ENCODE peak calls at places on chromosomes 6 and 20, in four cellular contexts. E, R, Y and O are unnamed samples.

GRCh38 chr20:57250607-57251343 is 15.7 kb downstream of the BMP7 start:
- DNase-seq in Y (no peak), E (no peak), R (no peak), O (no peak)

GRCh38 chr6:121093928-121094327 is 240.4 kb downstream of the TBC1D32 start:
- DNase-seq in E (no peak), R (peak), Y (no peak), O (no peak)

GRCh38 chr20:37564388-37565133 is 36.9 kb upstream of the BLCAP start:
- DNase-seq in E (no peak), Y (no peak), R (no peak), O (peak)

GRCh38 chr6:41239467-41240159 is 11.5 kb downstream of the TREML4 start:
- DNase-seq in Y (no peak), E (no peak), R (no peak), O (no peak)

GRCh38 chr20:47253860-47254259 is 102.6 kb downstream of the ZMYND8 start:
- DNase-seq in Y (no peak), E (no peak), R (peak), O (no peak)

GRCh38 chr6:35061102-35061615 is 80.0 kb downstream of the TCP11 start:
- DNase-seq in E (no peak), R (no peak), Y (no peak), O (no peak)

GRCh38 chr6:22113046-22113766 is 183.6 kb downstream of the PRL start:
- DNase-seq in R (peak), E (no peak), Y (no peak), O (no peak)

GRCh38 chr20:45611054-45611453 is 18.5 kb upstream of the WFDC10A start:
- DNase-seq in R (peak), E (no peak), Y (no peak), O (peak)

GRCh38 chr6:12280458-12280857 is 9.7 kb upstream of the EDN1 start:
- DNase-seq in R (peak), E (no peak), Y (no peak), O (no peak)

GRCh38 chr20:23879811-23880374 is 345 bp upstream of the CST5 start:
- DNase-seq in R (no peak), Y (no peak), E (no peak), O (peak)

GRCh38 chr6:133184798-133185380 is 56.3 kb upstream of the EYA4 start:
- DNase-seq in Y (no peak), E (no peak), R (peak), O (no peak)

GRCh38 chr20:57395111-57395959 is 4.1 kb downstream of the RBM38 start:
- DNase-seq in E (no peak), R (peak), Y (no peak), O (no peak)

GRCh38 chr6:150191809-150192208 is 49.0 kb downstream of the PPP1R14C start:
- DNase-seq in R (peak), E (no peak), Y (no peak), O (no peak)

GRCh38 chr20:61253640-61254511 is 1.8 kb downstream of the CDH4 start:
- DNase-seq in E (no peak), Y (no peak), R (peak), O (no peak)

GRCh38 chr6:123333000-123333756 is 303.6 kb downstream of the TRDN start:
- DNase-seq in Y (no peak), E (no peak), R (no peak), O (no peak)

GRCh38 chr6:109961666-109962065 is 16.4 kb upstream of the GPR6 start:
- DNase-seq in R (no peak), Y (no peak), E (no peak), O (no peak)

GRCh38 chr20:23456416-23456815 is 3.7 kb upstream of the CST11 start:
- DNase-seq in R (no peak), E (no peak), Y (no peak), O (no peak)

GRCh38 chr6:13355043-13355945 is 27.0 kb upstream of the TBC1D7 start:
- DNase-seq in Y (peak), E (no peak), R (peak), O (peak)

GRCh38 chr6:42316390-42316970 is 98.8 kb upstream of the MRPS10 start:
- DNase-seq in Y (peak), E (peak), R (peak), O (no peak)

GRCh38 chr20:5159928-5160327 is 33.1 kb downstream of the CDS2 start:
- DNase-seq in R (no peak), E (no peak), Y (no peak), O (no peak)

GRCh38 chr6:157546366-157546765 is 165.4 kb downstream of the ZDHHC14 start:
- DNase-seq in R (no peak), Y (no peak), E (no peak), O (no peak)

GRCh38 chr20:46303176-46303956 is 4.9 kb downstream of the CDH22 start:
- DNase-seq in Y (no peak), R (no peak), E (no peak), O (no peak)

GRCh38 chr6:96963809-96964208 is 39.3 kb downstream of the KLHL32 start:
- DNase-seq in E (no peak), R (no peak), Y (no peak), O (no peak)

GRCh38 chr6:157429248-157429647 is 48.3 kb downstream of the ZDHHC14 start:
- DNase-seq in E (no peak), Y (no peak), R (no peak), O (no peak)

GRCh38 chr20:42961771-42962170 is 227.9 kb downstream of the PTPRT start:
- DNase-seq in R (no peak), Y (no peak), E (no peak), O (no peak)

GRCh38 chr6:143957679-143958274 is 50.3 kb downstream of the PLAGL1 start:
- DNase-seq in E (no peak), R (no peak), Y (no peak), O (no peak)

GRCh38 chr20:36847009-36847709 is 28.8 kb upstream of the TLDC2 start:
- DNase-seq in E (no peak), R (peak), Y (no peak), O (no peak)

GRCh38 chr20:53309515-53309914 is 284.1 kb downstream of the ZNF217 start:
- DNase-seq in Y (no peak), R (no peak), E (no peak), O (no peak)

GRCh38 chr6:166500246-166500645 is 86.2 kb downstream of the RAMACL start:
- DNase-seq in R (no peak), Y (no peak), E (no peak), O (no peak)

GRCh38 chr20:61960836-61961235 is 104.8 kb downstream of the TAF4 start:
- DNase-seq in R (no peak), E (no peak), Y (no peak), O (no peak)

GRCh38 chr20:6142348-6142993 is 19.6 kb upstream of the FERMT1 start:
- DNase-seq in R (peak), Y (peak), E (no peak), O (peak)

GRCh38 chr6:159056432-159056831 is 11.6 kb upstream of the TAGAP start:
- DNase-seq in Y (no peak), R (no peak), E (no peak), O (no peak)

GRCh38 chr20:21202284-21202683 is 76.4 kb downstream of the KIZ start:
- DNase-seq in E (no peak), Y (no peak), R (peak), O (no peak)

GRCh38 chr6:165880721-165881120 is 217.7 kb upstream of the PDE10A start:
- DNase-seq in R (peak), Y (no peak), E (no peak), O (no peak)

GRCh38 chr6:138857792-138858191 is 61.9 kb downstream of the ECT2L start:
- DNase-seq in R (no peak), Y (no peak), E (no peak), O (no peak)
- TF ChIP-seq CHD1 in R (no peak), Y (no peak), E (no peak), O (no peak)

DNA sequence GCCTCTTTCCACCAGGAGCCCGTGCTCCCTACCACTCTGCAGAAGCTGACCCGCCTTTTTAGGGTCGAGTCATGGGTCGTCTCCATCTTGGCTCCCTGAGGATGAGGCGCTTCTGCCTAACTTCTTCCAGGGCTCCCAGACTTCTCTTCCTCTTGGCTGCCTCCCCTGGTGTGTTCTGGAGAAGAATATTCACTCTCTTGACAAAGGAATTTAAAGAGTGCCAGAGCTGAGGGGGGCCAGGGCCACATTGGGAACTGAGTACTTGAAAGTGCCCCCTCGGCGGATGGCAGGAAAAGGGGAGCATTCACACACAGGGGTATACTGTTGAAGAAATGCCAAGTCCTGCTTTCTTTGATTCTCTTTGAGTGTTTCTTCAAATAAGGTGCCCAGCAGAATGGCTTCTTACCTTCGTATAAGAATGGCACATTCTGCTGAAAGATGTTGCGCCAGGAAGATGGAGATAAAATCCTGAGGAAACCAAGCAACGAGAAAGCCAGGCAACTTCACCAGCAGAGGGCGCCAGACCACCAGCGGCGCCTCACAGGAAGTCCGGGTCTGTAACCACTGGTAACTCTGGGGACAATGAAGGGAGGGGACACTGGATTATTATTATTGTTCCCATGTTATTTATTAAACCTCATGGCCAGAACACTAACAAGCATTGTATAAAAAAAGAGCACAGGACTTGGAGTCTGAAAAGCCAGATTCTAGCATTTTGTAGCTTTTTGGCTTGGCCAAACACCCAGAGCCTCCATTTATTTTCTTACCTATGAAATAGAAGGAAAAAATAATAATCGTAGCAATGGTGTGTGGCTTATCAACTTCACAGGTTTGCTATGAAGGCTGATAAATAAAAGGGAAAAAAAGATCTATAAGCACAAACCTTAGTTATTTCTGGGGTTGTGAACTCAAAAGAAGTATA is 176.7 kb downstream of the HACE1 start:
- DNase-seq in R (peak), Y (no peak), E (peak), O (peak)
- TF ChIP-seq CHD1 in R (no peak), Y (no peak), E (no peak), O (no peak)

GRCh38 chr6:4023240-4023639 is 55.7 kb downstream of the FAM217A start:
- DNase-seq in Y (no peak), R (no peak), E (no peak), O (no peak)

GRCh38 chr6:4025681-4026080 is 53.3 kb downstream of the FAM217A start:
- DNase-seq in R (no peak), Y (no peak), E (no peak), O (no peak)

GRCh38 chr6:4021133-4021861 is 57.6 kb downstream of the FAM217A start:
- DNase-seq in E (peak), Y (peak), R (peak), O (peak)

GRCh38 chr6:4020822-4021132 is 58.2 kb downstream of the FAM217A start:
- DNase-seq in R (no peak), E (no peak), Y (no peak), O (no peak)

DNA sequence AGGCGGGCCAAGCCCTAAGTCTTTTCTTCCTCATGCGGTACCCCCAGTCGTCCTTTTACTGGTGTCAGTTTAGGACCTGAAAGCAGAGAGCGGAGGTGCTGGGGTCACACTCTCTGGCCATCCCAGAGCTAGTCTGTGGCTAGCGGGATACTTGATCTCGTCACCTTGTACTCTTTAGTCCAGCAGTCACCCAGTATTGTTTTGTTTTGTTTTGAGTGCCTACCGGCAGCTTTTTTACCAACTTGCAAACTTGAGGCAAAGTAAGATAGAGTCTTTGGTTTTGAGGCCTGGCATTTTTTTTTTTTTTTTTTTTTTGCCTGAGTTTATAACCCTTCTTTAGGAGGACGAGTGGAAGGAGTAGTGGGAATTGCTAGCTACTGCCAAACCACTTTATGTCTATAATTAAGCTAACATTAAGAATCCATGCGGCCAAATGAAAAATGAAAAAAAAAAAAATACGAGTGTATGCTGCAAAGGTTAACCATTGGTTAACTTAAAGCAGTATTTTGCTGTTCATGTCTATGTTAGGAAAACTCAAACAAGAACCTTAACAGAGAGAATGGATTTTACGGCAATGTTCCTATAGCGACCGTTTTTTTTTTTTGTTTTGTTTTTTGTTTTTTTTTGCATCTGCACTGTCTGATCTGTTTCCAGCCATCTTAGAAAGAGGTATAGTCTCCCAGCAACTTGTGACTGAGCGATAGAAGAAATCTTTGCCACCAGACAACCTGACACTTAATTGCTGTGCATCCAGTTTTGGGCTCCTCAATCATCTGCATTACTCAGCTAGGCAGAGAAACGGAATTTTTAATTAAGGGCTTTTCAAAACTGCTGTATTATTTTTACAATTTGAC is 56.8 kb downstream of the FAM217A start:
- DNase-seq in R (no peak), Y (no peak), E (no peak), O (peak)
- TF ChIP-seq CHD1 in R (peak), Y (no peak), E (no peak), O (no peak)

GRCh38 chr20:58669287-58670006 is 18.4 kb downstream of the STX16 start:
- DNase-seq in E (peak), Y (peak), R (no peak), O (no peak)
- TF ChIP-seq CHD1 in E (peak), Y (no peak), R (no peak), O (no peak)

DNA sequence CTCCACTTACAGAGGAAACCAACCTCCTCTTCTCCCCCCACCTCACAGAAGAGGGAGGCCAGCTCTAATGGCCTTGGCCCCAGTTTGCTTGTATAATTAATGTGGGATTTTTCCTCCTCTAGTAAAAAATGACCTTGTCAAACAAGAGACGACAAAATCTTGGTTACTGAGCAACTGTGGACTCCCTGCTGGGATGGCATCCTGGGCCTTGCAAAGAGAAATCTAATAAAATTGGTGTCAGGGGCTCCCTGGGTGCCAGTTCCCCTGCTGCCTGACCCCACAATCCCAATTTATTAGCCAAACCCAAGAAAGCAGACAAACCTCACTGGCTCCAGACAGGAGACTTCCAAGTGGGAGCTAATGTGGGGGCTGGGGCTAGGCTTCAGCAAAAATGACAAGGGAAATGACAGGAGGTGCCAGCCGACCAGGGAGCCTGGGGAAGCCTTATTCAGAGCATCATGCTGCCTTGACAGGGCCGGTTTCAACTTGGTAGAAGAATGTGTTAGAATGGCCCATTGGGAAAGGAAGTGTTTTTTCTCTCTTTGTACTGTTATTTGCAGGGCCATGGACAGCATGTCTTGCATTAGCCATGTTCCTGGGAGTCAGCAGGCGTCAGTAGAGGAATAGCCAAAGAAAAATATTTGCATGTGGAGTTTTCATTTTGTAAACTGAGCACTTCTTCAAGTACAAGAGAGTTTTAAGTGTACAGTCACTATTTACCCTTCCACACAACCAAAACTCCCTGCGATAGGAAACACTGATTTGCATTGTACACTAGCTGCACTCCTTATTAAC is 816.9 kb downstream of the DHX35 start:
- DNase-seq in E (no peak), R (no peak), Y (no peak), O (no peak)
- TF ChIP-seq CHD1 in E (no peak), R (no peak), Y (no peak), O (no peak)

GRCh38 chr6:106170030-106170791 is 84.1 kb downstream of the PRDM1 start:
- DNase-seq in E (no peak), Y (no peak), R (no peak), O (no peak)

GRCh38 chr6:106168097-106168888 is 82.2 kb downstream of the PRDM1 start:
- DNase-seq in Y (no peak), E (no peak), R (no peak), O (peak)

GRCh38 chr6:106165885-106166485 is 79.8 kb downstream of the PRDM1 start:
- DNase-seq in R (peak), E (no peak), Y (no peak), O (no peak)

GRCh38 chr6:106167105-106167814 is 81.1 kb downstream of the PRDM1 start:
- DNase-seq in Y (peak), E (no peak), R (no peak), O (no peak)

GRCh38 chr6:106169517-106169916 is 83.4 kb downstream of the PRDM1 start:
- DNase-seq in R (no peak), E (no peak), Y (no peak), O (no peak)
- TF ChIP-seq CHD1 in R (no peak), E (no peak), Y (no peak), O (no peak)

GRCh38 chr6:252775-253526 is 39.3 kb upstream of the DUSP22 start:
- DNase-seq in E (no peak), Y (peak), R (no peak), O (no peak)

GRCh38 chr6:254011-254410 is 38.3 kb upstream of the DUSP22 start:
- DNase-seq in R (no peak), Y (no peak), E (no peak), O (no peak)

GRCh38 chr6:255418-256090 is 36.7 kb upstream of the DUSP22 start:
- DNase-seq in Y (no peak), E (no peak), R (no peak), O (no peak)

GRCh38 chr6:250676-251075 is 41.6 kb upstream of the DUSP22 start:
- DNase-seq in Y (no peak), R (no peak), E (no peak), O (no peak)

DNA sequence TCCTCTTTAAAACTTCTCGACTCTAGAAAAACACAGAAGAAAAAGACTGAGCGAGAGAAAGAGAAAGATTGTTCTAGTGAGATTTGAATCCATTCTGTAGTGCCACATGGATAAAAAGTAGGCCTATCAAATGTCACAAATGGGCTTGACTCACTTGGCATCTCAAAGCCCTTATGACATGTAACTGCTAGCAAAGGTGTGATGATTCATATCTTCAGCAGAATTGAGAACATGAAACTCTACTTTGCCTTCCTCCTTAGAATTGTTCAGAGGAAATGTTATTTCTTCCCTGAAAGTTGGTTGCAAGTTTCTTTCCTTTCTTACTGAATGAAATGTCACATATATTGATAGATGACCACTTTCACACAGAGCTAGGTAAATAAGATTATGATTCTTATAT is 40.4 kb upstream of the DUSP22 start:
- DNase-seq in Y (peak), R (no peak), E (no peak), O (no peak)
- TF ChIP-seq CHD1 in Y (no peak), R (no peak), E (no peak), O (no peak)